ENCODE peak calls at places on chromosomes 3 and 15, in eight cellular contexts. W, L, U, I, O, H, A and M are unnamed samples.

GRCh38 chr3:50155891-50156290 is 767 bp downstream of the SEMA3F start:
- DNase-seq in W (no peak), L (no peak), U (no peak), I (no peak), O (no peak), H (no peak), A (no peak), M (no peak)

GRCh38 chr3:19436746-19437145 is 288.4 kb downstream of the KCNH8 start:
- DNase-seq in W (no peak), L (no peak), U (no peak), I (no peak), O (no peak), H (no peak), A (no peak), M (no peak)

GRCh38 chr3:17552351-17552750 is 190.1 kb downstream of the TBC1D5 start:
- DNase-seq in W (no peak), L (no peak), U (no peak), I (no peak), O (no peak), H (no peak), A (no peak), M (no peak)

GRCh38 chr3:185253645-185254410 is at the start of gene EHHADH:
- DNase-seq in W (peak), L (peak), U (peak), I (peak), O (peak), H (peak), A (peak), M (no peak)

GRCh38 chr3:73685061-73685460 is 60.3 kb upstream of the PDZRN3 start:
- DNase-seq in W (no peak), L (no peak), U (no peak), I (no peak), O (no peak), H (no peak), A (no peak), M (no peak)

GRCh38 chr3:187705164-187705563 is 2.8 kb upstream of the RTP2 start:
- DNase-seq in W (no peak), L (no peak), U (no peak), I (no peak), O (no peak), H (no peak), A (no peak), M (no peak)

GRCh38 chr3:193744822-193745684 is 152.0 kb downstream of the OPA1 start:
- DNase-seq in W (peak), L (no peak), U (no peak), I (no peak), O (no peak), H (no peak), A (peak), M (no peak)

GRCh38 chr15:81398910-81399551 is 25.0 kb upstream of the TMC3 start:
- DNase-seq in W (peak), L (no peak), U (no peak), I (no peak), O (no peak), H (no peak), A (peak), M (no peak)

GRCh38 chr3:123019591-123019990 is 8.0 kb downstream of the SEMA5B start:
- DNase-seq in W (no peak), L (no peak), U (no peak), I (no peak), O (no peak), H (no peak), A (no peak), M (no peak)

GRCh38 chr3:19348929-19349564 is 200.7 kb downstream of the KCNH8 start:
- DNase-seq in W (peak), L (no peak), U (peak), I (peak), O (no peak), H (no peak), A (peak), M (peak)

GRCh38 chr3:129305592-129306091 is 27.0 kb downstream of the HMCES start:
- DNase-seq in W (peak), L (peak), U (no peak), I (no peak), O (peak), H (peak), A (peak), M (peak)

GRCh38 chr3:186255703-186256331 is 106.2 kb downstream of the DGKG start:
- DNase-seq in W (no peak), L (no peak), U (no peak), I (no peak), O (peak), H (no peak), A (no peak), M (peak)

GRCh38 chr3:41224120-41224806 is 25.0 kb downstream of the CTNNB1 start:
- DNase-seq in W (peak), L (no peak), U (no peak), I (no peak), O (no peak), H (no peak), A (peak), M (no peak)

GRCh38 chr15:48559270-48559669 is 86.2 kb downstream of the FBN1 start:
- DNase-seq in W (peak), L (no peak), U (no peak), I (no peak), O (no peak), H (no peak), A (peak), M (no peak)

GRCh38 chr3:107523361-107524213 is 825 bp downstream of the BBX start:
- DNase-seq in W (peak), L (peak), U (peak), I (no peak), O (peak), H (peak), A (peak), M (peak)

GRCh38 chr3:24495334-24495994 is 814 bp upstream of the THRB start:
- DNase-seq in W (no peak), L (peak), U (no peak), I (peak), O (peak), H (peak), A (no peak), M (no peak)

GRCh38 chr3:51637941-51638471 is 33.0 kb upstream of the TEX264 start:
- DNase-seq in W (peak), L (no peak), U (peak), I (peak), O (no peak), H (no peak), A (peak), M (peak)

GRCh38 chr15:39851505-39852082 is 68.5 kb downstream of the GPR176 start:
- DNase-seq in W (peak), L (no peak), U (no peak), I (no peak), O (no peak), H (no peak), A (no peak), M (peak)

GRCh38 chr3:56926513-56927282 is 124.9 kb upstream of the ARHGEF3 start:
- DNase-seq in W (peak), L (no peak), U (no peak), I (no peak), O (no peak), H (no peak), A (no peak), M (no peak)

GRCh38 chr15:61861962-61862361 is 198.3 kb downstream of the VPS13C start:
- DNase-seq in W (no peak), L (no peak), U (no peak), I (no peak), O (no peak), H (no peak), A (no peak), M (no peak)

GRCh38 chr3:65576942-65577341 is 461.8 kb downstream of the MAGI1 start:
- DNase-seq in W (peak), L (no peak), U (no peak), I (no peak), O (no peak), H (no peak), A (peak), M (no peak)

GRCh38 chr15:88031461-88031860 is 225.1 kb downstream of the NTRK3 start:
- DNase-seq in W (no peak), L (no peak), U (no peak), I (no peak), O (no peak), H (no peak), A (no peak), M (no peak)

GRCh38 chr3:111589303-111590095 is 5.6 kb downstream of the ZBED2 start:
- DNase-seq in W (no peak), L (no peak), U (no peak), I (peak), O (no peak), H (no peak), A (peak), M (no peak)

GRCh38 chr3:10753964-10754363 is 62.1 kb upstream of the SLC6A11 start:
- DNase-seq in W (peak), L (no peak), U (peak), I (peak), O (no peak), H (no peak), A (peak), M (peak)

GRCh38 chr3:189588061-189588817 is 43.0 kb upstream of the TP63 start:
- DNase-seq in W (peak), L (no peak), U (no peak), I (peak), O (no peak), H (no peak), A (peak), M (no peak)

GRCh38 chr3:12926660-12927059 is 85.3 kb upstream of the RPL32 start:
- DNase-seq in W (no peak), L (no peak), U (no peak), I (no peak), O (no peak), H (no peak), A (no peak), M (no peak)

GRCh38 chr3:101065962-101066361 is 72.7 kb upstream of the ABI3BP start:
- DNase-seq in W (peak), L (no peak), U (no peak), I (peak), O (no peak), H (no peak), A (peak), M (no peak)

GRCh38 chr3:191721390-191721801 is 260.4 kb downstream of the PYDC2 start:
- DNase-seq in W (peak), L (no peak), U (no peak), I (no peak), O (no peak), H (no peak), A (no peak), M (no peak)

GRCh38 chr3:155154255-155154654 is 74.1 kb downstream of the MME start:
- DNase-seq in W (no peak), L (no peak), U (no peak), I (no peak), O (no peak), H (no peak), A (no peak), M (no peak)

GRCh38 chr3:106257172-106257571 is 388.4 kb upstream of the CBLB start:
- DNase-seq in W (no peak), L (no peak), U (no peak), I (no peak), O (no peak), H (no peak), A (no peak), M (peak)
- H3K4me3 ChIP-seq in W (no peak), L (no peak), U (no peak), I (no peak), O (no peak), H (no peak), A (no peak), M (peak)

GRCh38 chr3:125206934-125207333 is 5.6 kb downstream of the SLC12A8 start:
- DNase-seq in W (no peak), L (no peak), U (no peak), I (no peak), O (no peak), H (no peak), A (no peak), M (no peak)

GRCh38 chr3:125211523-125212095 is 939 bp downstream of the SLC12A8 start:
- DNase-seq in W (no peak), L (no peak), U (no peak), I (no peak), O (no peak), H (no peak), A (no peak), M (no peak)

GRCh38 chr3:125203731-125204130 is 8.8 kb downstream of the SLC12A8 start:
- DNase-seq in W (no peak), L (no peak), U (no peak), I (no peak), O (no peak), H (no peak), A (no peak), M (no peak)

GRCh38 chr3:125207949-125208568 is 4.5 kb downstream of the SLC12A8 start:
- DNase-seq in W (no peak), L (no peak), U (no peak), I (no peak), O (no peak), H (no peak), A (no peak), M (no peak)

GRCh38 chr3:125207507-125207906 is 5.0 kb downstream of the SLC12A8 start:
- DNase-seq in W (no peak), L (no peak), U (no peak), I (no peak), O (no peak), H (no peak), A (no peak), M (no peak)
- H3K4me3 ChIP-seq in W (no peak), L (no peak), U (no peak), I (no peak), O (no peak), H (no peak), A (no peak), M (no peak)

DNA sequence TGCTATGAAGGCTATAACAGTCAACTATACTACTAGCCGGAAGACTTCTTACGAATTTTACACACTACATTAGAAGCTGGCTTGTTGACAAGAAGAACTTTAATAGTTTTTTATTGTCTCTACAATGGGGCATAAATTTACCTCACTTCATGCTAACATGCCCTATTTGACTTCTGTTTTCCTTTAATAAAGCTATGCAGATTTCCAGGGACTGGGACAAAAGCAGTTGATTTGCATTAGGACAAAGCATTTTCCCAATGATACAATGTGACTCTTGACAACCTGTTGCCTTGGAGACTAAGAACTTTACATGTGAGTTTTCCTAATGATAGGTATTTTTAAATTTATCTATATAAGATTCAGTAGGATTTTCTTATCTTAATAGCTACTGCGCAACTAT is 318.6 kb upstream of the NAALADL2 start:
- DNase-seq in W (no peak), L (no peak), U (no peak), I (no peak), O (no peak), H (no peak), A (no peak), M (no peak)
- H3K4me3 ChIP-seq in W (no peak), L (no peak), U (no peak), I (no peak), O (no peak), H (no peak), A (no peak), M (no peak)

GRCh38 chr15:99122831-99123705 is 18.2 kb downstream of the SYNM start:
- DNase-seq in W (no peak), L (no peak), U (no peak), I (no peak), O (no peak), H (no peak), A (no peak), M (no peak)
- H3K4me3 ChIP-seq in W (peak), L (no peak), U (no peak), I (peak), O (peak), H (peak), A (peak), M (no peak)

DNA sequence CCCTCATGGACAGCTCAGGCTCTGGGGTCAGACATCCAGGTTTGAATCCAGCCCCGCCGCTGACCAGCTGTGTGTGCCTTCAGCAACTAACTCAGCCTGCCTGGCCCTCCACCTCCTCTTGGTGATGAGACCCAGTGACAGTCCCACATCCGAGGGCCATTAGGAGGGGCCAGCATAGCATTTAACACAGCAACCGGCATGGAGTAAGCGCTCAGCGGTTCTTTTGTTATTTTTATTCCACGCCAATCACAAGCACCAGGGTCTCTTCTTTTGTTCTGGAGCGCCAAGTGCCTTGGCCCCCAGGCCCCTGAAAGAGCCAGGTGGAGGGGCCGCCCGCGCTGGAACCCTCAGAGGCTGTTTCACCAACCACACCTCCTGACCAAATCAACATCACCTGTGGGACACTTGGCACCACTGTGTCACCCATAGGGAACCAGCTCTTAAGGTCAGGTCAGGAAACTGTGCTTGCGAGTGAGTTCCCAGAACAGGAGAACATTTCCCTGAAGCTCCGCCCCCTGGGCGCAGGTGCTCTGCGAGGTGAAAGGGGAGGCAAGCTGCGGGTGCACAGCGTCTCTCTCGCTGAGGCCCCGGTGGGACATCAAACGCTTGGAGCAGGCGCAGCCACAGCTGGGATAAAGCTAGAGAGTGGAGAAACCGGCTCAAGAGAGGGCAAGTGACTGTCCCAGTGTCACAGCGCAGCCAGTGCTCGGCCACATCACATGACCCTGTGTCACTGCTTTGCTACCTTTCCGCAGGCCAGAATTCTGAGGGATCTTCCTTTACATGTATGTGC is 311.3 kb downstream of the UACA start:
- DNase-seq in W (no peak), L (no peak), U (no peak), I (no peak), O (peak), H (no peak), A (no peak), M (no peak)
- H3K4me3 ChIP-seq in W (no peak), L (no peak), U (no peak), I (no peak), O (no peak), H (no peak), A (no peak), M (no peak)

GRCh38 chr15:76994971-76995945 is at the start of gene PSTPIP1:
- DNase-seq in W (no peak), L (no peak), U (no peak), I (no peak), O (peak), H (peak), A (no peak), M (peak)
- H3K4me3 ChIP-seq in W (no peak), L (no peak), U (no peak), I (no peak), O (peak), H (peak), A (no peak), M (peak)

GRCh38 chr15:57470543-57470942 is 94.2 kb downstream of the CGNL1 start:
- DNase-seq in W (no peak), L (no peak), U (no peak), I (no peak), O (no peak), H (no peak), A (no peak), M (no peak)
- H3K4me3 ChIP-seq in W (no peak), L (no peak), U (no peak), I (no peak), O (no peak), H (no peak), A (no peak), M (no peak)

GRCh38 chr3:72567976-72568560 is 280.2 kb downstream of the SHQ1 start:
- DNase-seq in W (no peak), L (no peak), U (no peak), I (no peak), O (no peak), H (no peak), A (no peak), M (no peak)
- H3K4me3 ChIP-seq in W (no peak), L (no peak), U (no peak), I (no peak), O (no peak), H (no peak), A (no peak), M (no peak)

GRCh38 chr3:151873433-151873832 is at the start of gene SUCNR1:
- DNase-seq in W (no peak), L (no peak), U (no peak), I (no peak), O (no peak), H (no peak), A (no peak), M (no peak)

GRCh38 chr3:151879037-151879436 is 5.6 kb downstream of the SUCNR1 start:
- DNase-seq in W (no peak), L (no peak), U (no peak), I (no peak), O (no peak), H (no peak), A (no peak), M (no peak)

GRCh38 chr3:151878445-151878844 is 5.0 kb downstream of the SUCNR1 start:
- DNase-seq in W (no peak), L (no peak), U (no peak), I (no peak), O (no peak), H (no peak), A (no peak), M (no peak)

GRCh38 chr3:151877269-151877668 is 3.8 kb downstream of the SUCNR1 start:
- DNase-seq in W (no peak), L (no peak), U (no peak), I (no peak), O (no peak), H (no peak), A (no peak), M (no peak)

DNA sequence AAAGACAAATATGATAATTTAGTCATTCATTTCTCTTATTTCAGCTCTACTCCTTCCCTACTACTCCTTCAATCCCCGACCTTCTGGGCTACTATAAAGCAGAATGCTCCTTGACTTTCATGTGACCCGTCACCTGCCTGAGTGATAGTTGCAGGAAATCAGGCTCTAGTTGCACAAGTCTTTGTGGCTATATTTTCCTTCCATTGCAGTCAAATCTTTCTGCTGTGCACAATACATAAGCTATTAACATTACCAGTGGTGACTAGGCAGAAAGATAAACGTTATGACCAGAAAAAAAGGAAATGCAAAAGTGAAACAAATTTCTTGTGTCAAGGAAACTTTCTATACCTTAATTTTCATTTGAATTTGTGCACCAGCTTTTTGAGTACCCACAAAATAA is 2.3 kb downstream of the SUCNR1 start:
- DNase-seq in W (peak), L (no peak), U (peak), I (no peak), O (no peak), H (no peak), A (no peak), M (no peak)
- H3K4me3 ChIP-seq in W (no peak), L (no peak), U (peak), I (peak), O (no peak), H (no peak), A (no peak), M (no peak)